ENCODE peak calls at places on chromosomes 11 and 22, in eight cellular contexts. One of them, this sample, is unnamed.
A peak's percentile ranks its signal among the peaks of the same experiment; 100 is the strongest.

GRCh38 chr11:2306971-2307732 is 5.3 kb downstream of the TSPAN32 start:
- DNase-seq in sigmoid colon: peak; percentile 89
- DNase-seq in breast epithelium: no peak
- DNase-seq in right lobe of liver: no peak
- DNase-seq in A549: no peak
- DNase-seq in upper lobe of left lung: peak; percentile 80
- DNase-seq in heart left ventricle: peak; percentile 26
- DNase-seq in tibial nerve: no peak
- DNase-seq in this sample: no peak

GRCh38 chr11:67541198-67541597 is 18.0 kb upstream of the CABP2 start:
- DNase-seq in sigmoid colon: no peak
- DNase-seq in heart left ventricle: no peak
- DNase-seq in breast epithelium: no peak
- DNase-seq in upper lobe of left lung: no peak
- DNase-seq in tibial nerve: no peak
- DNase-seq in right lobe of liver: no peak
- DNase-seq in A549: no peak
- DNase-seq in this sample: no peak

GRCh38 chr11:69452589-69452988 is 28.9 kb upstream of the LINC01488 start:
- DNase-seq in upper lobe of left lung: no peak
- DNase-seq in heart left ventricle: no peak
- DNase-seq in A549: no peak
- DNase-seq in right lobe of liver: no peak
- DNase-seq in tibial nerve: no peak
- DNase-seq in sigmoid colon: no peak
- DNase-seq in breast epithelium: no peak
- DNase-seq in this sample: no peak

GRCh38 chr11:133366088-133366487 is 166.2 kb downstream of the OPCML start:
- DNase-seq in upper lobe of left lung: no peak
- DNase-seq in tibial nerve: no peak
- DNase-seq in sigmoid colon: no peak
- DNase-seq in breast epithelium: no peak
- DNase-seq in right lobe of liver: no peak
- DNase-seq in heart left ventricle: no peak
- DNase-seq in A549: no peak
- DNase-seq in this sample: no peak

GRCh38 chr11:14519692-14520085 is 497 bp downstream of the PSMA1 start:
- DNase-seq in breast epithelium: no peak
- DNase-seq in tibial nerve: no peak
- DNase-seq in sigmoid colon: no peak
- DNase-seq in right lobe of liver: no peak
- DNase-seq in A549: no peak
- DNase-seq in heart left ventricle: no peak
- DNase-seq in upper lobe of left lung: no peak
- DNase-seq in this sample: no peak

GRCh38 chr11:46342237-46342636 is 5.0 kb upstream of the DGKZ start:
- DNase-seq in A549: no peak
- DNase-seq in right lobe of liver: no peak
- DNase-seq in upper lobe of left lung: no peak
- DNase-seq in tibial nerve: no peak
- DNase-seq in sigmoid colon: no peak
- DNase-seq in breast epithelium: no peak
- DNase-seq in heart left ventricle: peak; percentile 64
- DNase-seq in this sample: no peak

GRCh38 chr11:36702330-36703054 is 104.5 kb upstream of the RAG2 start:
- DNase-seq in tibial nerve: no peak
- DNase-seq in right lobe of liver: no peak
- DNase-seq in upper lobe of left lung: no peak
- DNase-seq in sigmoid colon: no peak
- DNase-seq in A549: peak; percentile 73
- DNase-seq in heart left ventricle: peak; percentile 19
- DNase-seq in breast epithelium: no peak
- DNase-seq in this sample: peak; percentile 42

GRCh38 chr11:126461996-126462395 is 106.5 kb downstream of the ST3GAL4 start:
- DNase-seq in right lobe of liver: no peak
- DNase-seq in tibial nerve: no peak
- DNase-seq in sigmoid colon: no peak
- DNase-seq in A549: no peak
- DNase-seq in upper lobe of left lung: no peak
- DNase-seq in heart left ventricle: no peak
- DNase-seq in breast epithelium: no peak
- DNase-seq in this sample: no peak

DNA sequence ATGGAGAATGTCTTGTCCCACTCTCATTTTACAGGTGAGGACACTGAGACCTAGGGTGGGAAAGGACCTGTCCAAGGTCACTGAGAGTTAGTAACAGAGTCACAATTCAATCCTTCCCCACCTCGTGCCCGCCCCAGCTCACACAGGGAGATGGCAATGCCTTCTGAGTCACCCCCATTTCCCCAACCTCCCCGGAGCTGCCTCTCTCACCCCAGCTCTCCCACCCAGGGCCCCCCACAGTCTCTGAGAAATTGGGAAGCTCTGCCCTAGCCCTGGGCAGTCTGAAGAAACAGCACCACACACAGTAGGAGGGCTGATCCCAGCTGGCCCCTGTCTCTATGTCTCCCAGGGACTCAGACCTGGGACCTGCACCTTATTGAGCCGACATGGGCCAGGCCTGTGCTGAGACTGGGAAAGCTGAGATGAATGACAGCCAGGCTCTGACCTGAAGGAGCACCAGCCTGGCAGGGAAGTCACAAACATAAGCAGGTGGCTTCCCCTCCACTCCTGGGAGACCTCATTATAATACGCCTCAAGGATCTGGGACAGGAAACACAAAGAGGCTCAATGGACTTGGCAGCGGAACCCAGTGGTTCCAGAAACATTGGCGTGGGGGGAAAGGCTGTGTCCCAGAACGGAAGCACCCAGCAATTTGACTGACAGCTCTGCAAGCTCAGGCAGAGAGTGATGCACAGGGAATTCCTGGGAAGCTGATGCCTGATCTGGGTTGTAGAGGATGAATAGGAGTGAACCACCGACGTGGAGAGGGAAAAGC is 51.0 kb downstream of the CD6 start:
- DNase-seq in tibial nerve: no peak
- DNase-seq in sigmoid colon: peak; percentile 35
- DNase-seq in upper lobe of left lung: no peak
- DNase-seq in heart left ventricle: no peak
- DNase-seq in A549: no peak
- DNase-seq in right lobe of liver: no peak
- DNase-seq in breast epithelium: no peak
- DNase-seq in this sample: no peak
- H3K27ac ChIP-seq in tibial nerve: peak overlapping the region; percentile 23
- H3K27ac ChIP-seq in sigmoid colon: no peak overlapping the region
- H3K27ac ChIP-seq in upper lobe of left lung: peak overlapping the region; percentile 24
- H3K27ac ChIP-seq in heart left ventricle: no peak overlapping the region
- H3K27ac ChIP-seq in A549: no peak overlapping the region
- H3K27ac ChIP-seq in right lobe of liver: no peak overlapping the region
- H3K27ac ChIP-seq in breast epithelium: no peak overlapping the region
- H3K27ac ChIP-seq in this sample: no peak overlapping the region

GRCh38 chr11:72005347-72006260 is 6.9 kb downstream of the IL18BP start:
- DNase-seq in A549: no peak
- DNase-seq in sigmoid colon: peak; percentile 67
- DNase-seq in upper lobe of left lung: no peak
- DNase-seq in heart left ventricle: no peak
- DNase-seq in breast epithelium: no peak
- DNase-seq in right lobe of liver: no peak
- DNase-seq in tibial nerve: no peak
- DNase-seq in this sample: no peak
- TF ChIP-seq POLR2A in A549: no peak
- TF ChIP-seq POLR2A in sigmoid colon: no peak
- TF ChIP-seq POLR2A in upper lobe of left lung: no peak
- TF ChIP-seq POLR2A in heart left ventricle: no peak
- TF ChIP-seq POLR2A in breast epithelium: no peak
- TF ChIP-seq POLR2A in right lobe of liver: no peak
- TF ChIP-seq POLR2A in tibial nerve: no peak
- TF ChIP-seq POLR2A in this sample: no peak

GRCh38 chr22:17773606-17774205 is 563 bp downstream of the BID start:
- DNase-seq in tibial nerve: no peak
- DNase-seq in sigmoid colon: peak; percentile 68
- DNase-seq in A549: peak; percentile 12
- DNase-seq in right lobe of liver: peak; percentile 69
- DNase-seq in upper lobe of left lung: peak; percentile 89
- DNase-seq in breast epithelium: no peak
- DNase-seq in heart left ventricle: no peak
- DNase-seq in this sample: peak; percentile 52
- H3K27ac ChIP-seq in tibial nerve: peak overlapping the region; percentile 87
- H3K27ac ChIP-seq in sigmoid colon: peak overlapping the region; percentile 59
- H3K27ac ChIP-seq in A549: peak overlapping the region; percentile 98
- H3K27ac ChIP-seq in right lobe of liver: peak overlapping the region; percentile 82
- H3K27ac ChIP-seq in upper lobe of left lung: peak overlapping the region; percentile 84
- H3K27ac ChIP-seq in breast epithelium: peak overlapping the region; percentile 77
- H3K27ac ChIP-seq in heart left ventricle: peak overlapping the region; percentile 40
- H3K27ac ChIP-seq in this sample: no peak overlapping the region

GRCh38 chr11:73157141-73158010 is 15.3 kb upstream of the FCHSD2 start:
- DNase-seq in upper lobe of left lung: peak; percentile 58
- DNase-seq in A549: no peak
- DNase-seq in right lobe of liver: no peak
- DNase-seq in tibial nerve: no peak
- DNase-seq in heart left ventricle: peak; percentile 79
- DNase-seq in breast epithelium: no peak
- DNase-seq in sigmoid colon: peak; percentile 62
- DNase-seq in this sample: no peak
- TF ChIP-seq POLR2A in upper lobe of left lung: no peak
- TF ChIP-seq POLR2A in A549: no peak
- TF ChIP-seq POLR2A in right lobe of liver: no peak
- TF ChIP-seq POLR2A in tibial nerve: no peak
- TF ChIP-seq POLR2A in heart left ventricle: no peak
- TF ChIP-seq POLR2A in breast epithelium: no peak
- TF ChIP-seq POLR2A in sigmoid colon: no peak
- TF ChIP-seq POLR2A in this sample: no peak

This sample was measured in body of pancreas.